ENCODE peak calls at places on chromosome 14, in four cellular contexts. D, W, Q and U are unnamed samples.

GRCh38 chr14:99716850-99717681 is 33.0 kb downstream of the CYP46A1 start:
- DNase-seq in D (no peak), W (no peak), Q (no peak), U (no peak)

GRCh38 chr14:80212025-80212402 is 710 bp upstream of the DIO2 start:
- DNase-seq in D (no peak), W (no peak), Q (no peak), U (no peak)

GRCh38 chr14:92459479-92460421 is 53.8 kb upstream of the RIN3 start:
- DNase-seq in D (no peak), W (no peak), Q (no peak), U (no peak)

GRCh38 chr14:73795974-73796373 is 55.7 kb upstream of the PTGR2 start:
- DNase-seq in D (no peak), W (no peak), Q (no peak), U (no peak)

GRCh38 chr14:102210421-102211042 is 70.8 kb downstream of the WDR20 start:
- DNase-seq in D (no peak), W (no peak), Q (no peak), U (no peak)

GRCh38 chr14:69263364-69263763 is 3.4 kb downstream of the GALNT16 start:
- DNase-seq in D (peak), W (no peak), Q (no peak), U (no peak)

GRCh38 chr14:101880016-101880297 is 84.4 kb upstream of the DYNC1H1 start:
- DNase-seq in D (no peak), W (no peak), Q (no peak), U (no peak)

GRCh38 chr14:71931492-71932228 is 569 bp upstream of the RGS6 start:
- DNase-seq in D (no peak), W (no peak), Q (no peak), U (no peak)

GRCh38 chr14:58830121-58830520 is 192.4 kb downstream of the DACT1 start:
- DNase-seq in D (no peak), W (no peak), Q (no peak), U (no peak)

GRCh38 chr14:69879175-69880047 is at the start of gene SMOC1:
- DNase-seq in D (peak), W (peak), Q (no peak), U (no peak)

GRCh38 chr14:101476931-101477553 is 84.3 kb upstream of the DIO3 start:
- DNase-seq in D (peak), W (no peak), Q (no peak), U (no peak)

GRCh38 chr14:96509457-96510090 is 7.4 kb downstream of the PAPOLA start:
- DNase-seq in D (no peak), W (no peak), Q (no peak), U (no peak)

GRCh38 chr14:56195219-56195618 is 77.0 kb downstream of the PELI2 start:
- DNase-seq in D (no peak), W (no peak), Q (no peak), U (no peak)

GRCh38 chr14:42884100-42884499 is 1277.4 kb downstream of the LRFN5 start:
- DNase-seq in D (no peak), W (no peak), Q (no peak), U (no peak)